ENCODE peak calls at places on chromosomes 5 and 9, in eight cellular contexts. R, M, O, E, G, F, H and C are unnamed samples.
A peak's percentile ranks its signal among the peaks of the same experiment; 100 is the strongest.

GRCh38 chr5:106241409-106241808 is 1429.3 kb downstream of the EFNA5 start:
- DNase-seq in R (peak; percentile 64), M (no peak), O (no peak), E (no peak), G (no peak), F (no peak), H (no peak), C (no peak)

GRCh38 chr5:139740138-139740992 is 55.2 kb upstream of the PSD2 start:
- DNase-seq in R (no peak), M (no peak), O (no peak), E (no peak), G (no peak), F (no peak), H (no peak), C (no peak)

GRCh38 chr5:143479394-143479793 is 75.9 kb upstream of the NR3C1 start:
- DNase-seq in R (peak; percentile 60), M (peak; percentile 53), O (no peak), E (no peak), G (no peak), F (no peak), H (no peak), C (no peak)

GRCh38 chr5:11588803-11589202 is 315.4 kb downstream of the CTNND2 start:
- DNase-seq in R (no peak), M (no peak), O (no peak), E (no peak), G (peak; percentile 12), F (no peak), H (no peak), C (no peak)

GRCh38 chr9:133527444-133527920 is 2.7 kb upstream of the MYMK start:
- DNase-seq in R (no peak), M (no peak), O (peak; percentile 31), E (no peak), G (peak; percentile 77), F (no peak), H (no peak), C (no peak)

GRCh38 chr5:157930710-157931109 is 71.8 kb upstream of the CLINT1 start:
- DNase-seq in R (no peak), M (no peak), O (no peak), E (no peak), G (peak; percentile 52), F (no peak), H (peak; percentile 66), C (no peak)

GRCh38 chr9:93112864-93113389 is 16.9 kb downstream of the CARD19 start:
- DNase-seq in R (no peak), M (no peak), O (no peak), E (no peak), G (no peak), F (peak; percentile 47), H (no peak), C (no peak)

GRCh38 chr9:37398464-37399025 is 24.0 kb upstream of the GRHPR start:
- DNase-seq in R (no peak), M (no peak), O (no peak), E (no peak), G (no peak), F (no peak), H (no peak), C (no peak)

GRCh38 chr9:106875548-106875947 is 12.6 kb downstream of the ZNF462 start:
- DNase-seq in R (no peak), M (no peak), O (no peak), E (no peak), G (no peak), F (no peak), H (no peak), C (no peak)

GRCh38 chr5:80408475-80408875 is 611 bp downstream of the ZFYVE16 start:
- DNase-seq in R (peak; percentile 68), M (peak; percentile 55), O (peak; percentile 34), E (no peak), G (peak; percentile 73), F (peak; percentile 88), H (peak; percentile 68), C (no peak)

GRCh38 chr9:123929177-123929869 is 603 bp downstream of the DENND1A start:
- DNase-seq in R (peak; percentile 54), M (no peak), O (no peak), E (no peak), G (no peak), F (no peak), H (peak; percentile 38), C (no peak)

GRCh38 chr5:54590824-54591223 is 73.3 kb downstream of the SNX18 start:
- DNase-seq in R (no peak), M (no peak), O (no peak), E (no peak), G (no peak), F (no peak), H (no peak), C (no peak)

GRCh38 chr5:140358738-140359310 is 1.2 kb upstream of the SLC4A9 start:
- DNase-seq in R (peak; percentile 37), M (no peak), O (peak; percentile 51), E (no peak), G (no peak), F (no peak), H (no peak), C (no peak)

GRCh38 chr5:77957-78804 is 13.8 kb upstream of the PLEKHG4B start:
- DNase-seq in R (peak; percentile 32), M (no peak), O (no peak), E (no peak), G (peak; percentile 46), F (no peak), H (no peak), C (peak; percentile 34)
- TF ChIP-seq CTCF in R (peak; percentile 60), M (peak; percentile 46), O (peak; percentile 29), E (peak; percentile 72), G (peak; percentile 46), F (peak; percentile 39), H (no peak), C (peak; percentile 78)

GRCh38 chr9:120923620-120924328 is 2.8 kb downstream of the TRAF1 start:
- DNase-seq in R (no peak), M (no peak), O (no peak), E (no peak), G (no peak), F (no peak), H (no peak), C (no peak)

GRCh38 chr9:120922404-120923173 is 4.0 kb downstream of the TRAF1 start:
- DNase-seq in R (no peak), M (no peak), O (no peak), E (no peak), G (no peak), F (no peak), H (no peak), C (no peak)

GRCh38 chr9:120926397-120926928 is at the start of gene TRAF1:
- DNase-seq in R (no peak), M (no peak), O (no peak), E (no peak), G (no peak), F (no peak), H (no peak), C (no peak)

GRCh38 chr9:120925535-120926396 is 830 bp downstream of the TRAF1 start:
- DNase-seq in R (no peak), M (peak; percentile 93), O (peak; percentile 93), E (peak; percentile 62), G (no peak), F (no peak), H (peak; percentile 47), C (no peak)

DNA sequence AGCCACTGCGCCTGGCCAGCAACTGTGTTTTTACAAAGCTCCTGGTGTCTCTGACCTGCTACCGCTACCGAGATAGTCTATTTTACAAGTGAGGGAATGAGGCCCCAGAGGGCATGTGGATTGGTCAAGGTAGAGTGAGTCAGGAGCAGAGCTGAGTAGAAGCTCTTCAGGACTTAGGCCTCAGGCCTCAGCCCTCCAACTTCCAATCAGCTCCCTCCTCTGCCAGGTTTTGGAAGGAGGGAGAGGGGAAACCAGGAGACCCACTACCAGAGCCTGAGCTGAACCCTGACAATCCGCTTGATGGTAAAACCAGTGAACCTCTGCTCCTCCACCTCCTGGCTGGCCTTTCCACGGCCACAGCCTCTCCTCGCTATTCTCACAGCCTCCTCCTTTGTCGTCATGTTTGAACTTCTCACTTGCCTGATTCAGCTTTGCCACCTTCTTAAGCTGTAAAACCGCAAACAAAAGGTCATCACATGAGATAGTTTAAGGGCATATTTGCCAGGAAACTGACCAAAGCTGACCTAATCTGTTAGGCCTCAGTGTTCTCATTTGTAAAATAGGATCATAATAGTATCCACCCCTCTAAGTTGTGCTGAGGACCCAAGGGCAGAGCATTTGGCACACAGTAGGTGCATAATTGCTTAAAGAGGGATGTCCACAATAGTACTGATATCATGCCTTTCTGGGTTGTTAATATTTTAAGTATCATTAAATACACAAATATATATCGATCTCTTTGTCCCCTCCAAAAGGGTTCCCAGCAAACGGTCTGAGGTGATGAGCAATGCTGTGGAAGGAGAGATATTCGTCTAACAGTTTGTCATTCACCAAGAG is 1.7 kb downstream of the TRAF1 start:
- DNase-seq in R (no peak), M (no peak), O (no peak), E (no peak), G (no peak), F (no peak), H (no peak), C (no peak)
- H3K4me3 ChIP-seq in R (no peak overlapping the region), M (no peak overlapping the region), O (no peak overlapping the region), E (no peak overlapping the region), G (no peak overlapping the region), F (no peak overlapping the region), H (no peak overlapping the region), C (no peak overlapping the region)

GRCh38 chr5:175337680-175338079 is 106.3 kb downstream of the DRD1 start:
- DNase-seq in R (no peak), M (no peak), O (no peak), E (no peak), G (no peak), F (no peak), H (no peak), C (no peak)
- TF ChIP-seq CTCF in R (no peak), M (no peak), O (no peak), E (no peak), G (no peak), F (no peak), H (no peak), C (no peak)

GRCh38 chr5:73497537-73498056 is 645 bp upstream of the BTF3 start:
- DNase-seq in R (no peak), M (no peak), O (no peak), E (no peak), G (no peak), F (no peak), H (no peak), C (no peak)

GRCh38 chr5:73498057-73498992 is at the start of gene BTF3:
- DNase-seq in R (peak; percentile 97), M (peak; percentile 96), O (peak; percentile 96), E (peak; percentile 92), G (peak; percentile 96), F (peak; percentile 97), H (peak; percentile 97), C (peak; percentile 91)

GRCh38 chr5:73499187-73499586 is 945 bp downstream of the BTF3 start:
- DNase-seq in R (no peak), M (no peak), O (no peak), E (no peak), G (no peak), F (no peak), H (no peak), C (no peak)

GRCh38 chr5:73501406-73501805 is 3.2 kb downstream of the BTF3 start:
- DNase-seq in R (no peak), M (no peak), O (no peak), E (no peak), G (no peak), F (no peak), H (no peak), C (no peak)

DNA sequence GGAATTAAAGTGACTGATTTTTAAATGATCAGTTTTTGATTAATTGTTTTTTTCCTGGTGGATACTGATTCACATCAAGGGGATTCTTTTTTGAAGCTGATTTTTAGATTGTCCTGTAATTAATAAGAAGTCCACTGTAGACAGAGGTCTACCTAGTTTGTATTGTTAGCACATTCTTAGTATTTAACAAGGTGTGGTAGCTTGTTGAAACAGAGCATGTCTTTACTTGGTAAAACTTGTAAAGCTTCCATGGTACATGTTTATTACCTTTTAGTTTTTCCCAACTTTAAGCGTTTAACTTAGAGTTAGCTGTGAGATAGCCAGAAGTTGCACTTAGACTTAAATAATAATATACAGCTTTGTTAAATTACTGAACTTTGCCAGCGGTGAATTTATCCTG is 1.5 kb downstream of the BTF3 start:
- DNase-seq in R (no peak), M (no peak), O (no peak), E (no peak), G (no peak), F (no peak), H (no peak), C (no peak)
- H3K4me3 ChIP-seq in R (peak overlapping the region; percentile 99), M (peak overlapping the region; percentile 92), O (peak overlapping the region; percentile 84), E (peak overlapping the region; percentile 86), G (peak overlapping the region; percentile 85), F (peak overlapping the region; percentile 91), H (no peak overlapping the region), C (peak overlapping the region; percentile 91)